ENCODE peak calls at places on chromosomes 16 and 17, in four cellular contexts. O is OCI-LY7, I is amniotic epithelial cell, K is cardiac muscle cell. X is an unnamed sample.

GRCh38 chr17:41812176-41813038 is at the start of gene FKBP10:
- DNase-seq in O (peak; percentile 45), I (peak; percentile 85), K (peak; percentile 97), X (no peak)

GRCh38 chr17:67753026-67753425 is 35.3 kb downstream of the NOL11 start:
- DNase-seq in O (no peak), I (no peak), K (no peak), X (no peak)

GRCh38 chr17:33980193-33980592 is 274.9 kb upstream of the CCL2 start:
- DNase-seq in O (no peak), I (no peak), K (no peak), X (peak; percentile 46)

GRCh38 chr16:85302018-85302847 is 190.0 kb upstream of the CIBAR2 start:
- DNase-seq in O (no peak), I (peak; percentile 91), K (no peak), X (no peak)

GRCh38 chr16:87831421-87832136 is 37.7 kb downstream of the SLC7A5 start:
- DNase-seq in O (no peak), I (no peak), K (no peak), X (no peak)

GRCh38 chr17:69134112-69134511 is 7.6 kb downstream of the ABCA6 start:
- DNase-seq in O (no peak), I (no peak), K (no peak), X (no peak)

GRCh38 chr16:69365901-69366300 is 14.3 kb upstream of the TMED6 start:
- DNase-seq in O (no peak), I (peak; percentile 95), K (no peak), X (no peak)

GRCh38 chr17:1636732-1637285 is 8.2 kb upstream of the SLC43A2 start:
- DNase-seq in O (no peak), I (no peak), K (no peak), X (no peak)

GRCh38 chr17:61485067-61485775 is 33.0 kb downstream of the TBX4 start:
- DNase-seq in O (no peak), I (no peak), K (no peak), X (no peak)

GRCh38 chr16:72124761-72125634 is 31.4 kb downstream of the DHX38 start:
- DNase-seq in O (peak; percentile 66), I (peak; percentile 56), K (peak; percentile 75), X (peak; percentile 26)